ENCODE peak calls at places on chromosomes 11 and 22, in six cellular contexts. B is cardiac muscle cell; U is fibroblast of the aortic adventitia; G is activated CD4-positive, alpha-beta T cell treated with anti-CD3 and anti-CD28 coated beads for 36 hours; L is activated CD4-positive, CD25-positive, alpha-beta regulatory T cell treated with anti-CD3 and anti-CD28 coated beads, Interleukin-2, amount 50 U/mL, for 72 hours; D is AG09309. W is an unnamed sample.

GRCh38 chr22:21726650-21727049 is 8.9 kb downstream of the YPEL1 start:
- DNase-seq in B (peak; percentile 40), U (no peak), G (peak; percentile 65), L (no peak), D (no peak), W (no peak)

GRCh38 chr11:45685976-45686375 is 20.6 kb upstream of the CHST1 start:
- DNase-seq in B (peak; percentile 68), U (no peak), G (no peak), L (no peak), D (no peak), W (no peak)

GRCh38 chr11:85740464-85741400 is 54.7 kb upstream of the CCDC89 start:
- DNase-seq in B (peak; percentile 18), U (no peak), G (no peak), L (no peak), D (no peak), W (no peak)

GRCh38 chr11:126355926-126356897 is 726 bp downstream of the ST3GAL4 start:
- DNase-seq in B (peak; percentile 39), U (peak; percentile 22), G (peak; percentile 49), L (no peak), D (no peak), W (no peak)

GRCh38 chr11:63614136-63614664 is at the start of gene PLAAT3:
- DNase-seq in B (peak; percentile 73), U (peak; percentile 62), G (peak; percentile 52), L (peak; percentile 58), D (no peak), W (no peak)

GRCh38 chr11:113238721-113239120 is 75.7 kb upstream of the TTC12 start:
- DNase-seq in B (no peak), U (no peak), G (no peak), L (no peak), D (no peak), W (no peak)

GRCh38 chr11:2737876-2738275 is 38.1 kb upstream of the KCNQ1OT1 start:
- DNase-seq in B (no peak), U (peak; percentile 47), G (no peak), L (no peak), D (no peak), W (no peak)

GRCh38 chr11:122180435-122180834 is 64.4 kb upstream of the BLID start:
- DNase-seq in B (no peak), U (peak; percentile 97), G (no peak), L (no peak), D (peak; percentile 98), W (no peak)

GRCh38 chr22:50186789-50187523 is 1.2 kb downstream of the TRABD start:
- DNase-seq in B (peak; percentile 18), U (peak; percentile 35), G (peak; percentile 40), L (no peak), D (no peak), W (no peak)